ENCODE peak calls at places on chromosomes 3 and 15, in six cellular contexts. One of them, this sample, is unnamed.

GRCh38 chr15:39195988-39196486 is 384.8 kb upstream of the THBS1 start:
- DNase-seq in right cardiac atrium: no peak
- DNase-seq in glomerular endothelial cell: no peak
- DNase-seq in GM23338: no peak
- DNase-seq in glutamatergic neuron: no peak
- DNase-seq in foreskin fibroblast: peak; percentile 89
- DNase-seq in this sample: peak; percentile 99

GRCh38 chr3:131795382-131796085 is 239.3 kb downstream of the CPNE4 start:
- DNase-seq in GM23338: no peak
- DNase-seq in glutamatergic neuron: no peak
- DNase-seq in glomerular endothelial cell: no peak
- DNase-seq in foreskin fibroblast: no peak
- DNase-seq in right cardiac atrium: peak; percentile 17
- DNase-seq in this sample: peak; percentile 4

GRCh38 chr15:93202405-93202804 is 113.4 kb upstream of the RGMA start:
- DNase-seq in glomerular endothelial cell: no peak
- DNase-seq in GM23338: no peak
- DNase-seq in glutamatergic neuron: no peak
- DNase-seq in foreskin fibroblast: no peak
- DNase-seq in right cardiac atrium: no peak
- DNase-seq in this sample: no peak

GRCh38 chr15:35439291-35439690 is 106.7 kb downstream of the DPH6 start:
- DNase-seq in foreskin fibroblast: peak; percentile 53
- DNase-seq in glutamatergic neuron: no peak
- DNase-seq in glomerular endothelial cell: no peak
- DNase-seq in right cardiac atrium: no peak
- DNase-seq in GM23338: no peak
- DNase-seq in this sample: peak; percentile 65

GRCh38 chr15:41934843-41935242 is 37.5 kb downstream of the EHD4 start:
- DNase-seq in glomerular endothelial cell: no peak
- DNase-seq in GM23338: peak; percentile 51
- DNase-seq in foreskin fibroblast: no peak
- DNase-seq in right cardiac atrium: no peak
- DNase-seq in glutamatergic neuron: no peak
- DNase-seq in this sample: peak; percentile 69

GRCh38 chr15:87547470-87548181 is 708.9 kb downstream of the NTRK3 start:
- DNase-seq in glutamatergic neuron: no peak
- DNase-seq in foreskin fibroblast: no peak
- DNase-seq in right cardiac atrium: peak; percentile 27
- DNase-seq in glomerular endothelial cell: no peak
- DNase-seq in GM23338: no peak
- DNase-seq in this sample: peak; percentile 45

GRCh38 chr3:177195941-177196472 is 1.3 kb downstream of the TBL1XR1 start:
- DNase-seq in right cardiac atrium: no peak
- DNase-seq in glutamatergic neuron: no peak
- DNase-seq in foreskin fibroblast: no peak
- DNase-seq in GM23338: no peak
- DNase-seq in glomerular endothelial cell: no peak
- DNase-seq in this sample: no peak

GRCh38 chr3:140931016-140931454 is 10.6 kb upstream of the SLC25A36 start:
- DNase-seq in glomerular endothelial cell: no peak
- DNase-seq in right cardiac atrium: no peak
- DNase-seq in GM23338: peak; percentile 91
- DNase-seq in foreskin fibroblast: no peak
- DNase-seq in glutamatergic neuron: no peak
- DNase-seq in this sample: no peak

GRCh38 chr3:15211934-15212333 is 5.9 kb downstream of the CAPN7 start:
- DNase-seq in GM23338: no peak
- DNase-seq in foreskin fibroblast: no peak
- DNase-seq in glutamatergic neuron: no peak
- DNase-seq in glomerular endothelial cell: no peak
- DNase-seq in right cardiac atrium: no peak
- DNase-seq in this sample: no peak

GRCh38 chr15:48866141-48866563 is 11.8 kb upstream of the EID1 start:
- DNase-seq in glomerular endothelial cell: no peak
- DNase-seq in foreskin fibroblast: peak; percentile 46
- DNase-seq in right cardiac atrium: no peak
- DNase-seq in glutamatergic neuron: no peak
- DNase-seq in GM23338: no peak
- DNase-seq in this sample: peak; percentile 59

GRCh38 chr15:75817151-75817935 is 25.9 kb upstream of the UBE2Q2 start:
- DNase-seq in glomerular endothelial cell: no peak
- DNase-seq in foreskin fibroblast: no peak
- DNase-seq in right cardiac atrium: no peak
- DNase-seq in GM23338: no peak
- DNase-seq in glutamatergic neuron: no peak
- DNase-seq in this sample: peak; percentile 28

GRCh38 chr15:84915011-84915958 is 30.8 kb downstream of the SLC28A1 start:
- DNase-seq in glutamatergic neuron: peak; percentile 78
- DNase-seq in foreskin fibroblast: peak; percentile 64
- DNase-seq in right cardiac atrium: peak; percentile 88
- DNase-seq in glomerular endothelial cell: no peak
- DNase-seq in GM23338: peak; percentile 16
- DNase-seq in this sample: peak; percentile 91

GRCh38 chr15:62362608-62363007 is 197.5 kb upstream of the C2CD4B start:
- DNase-seq in right cardiac atrium: no peak
- DNase-seq in foreskin fibroblast: peak; percentile 24
- DNase-seq in GM23338: no peak
- DNase-seq in glomerular endothelial cell: no peak
- DNase-seq in glutamatergic neuron: no peak
- DNase-seq in this sample: no peak

GRCh38 chr3:98903705-98904481 is 2.4 kb upstream of the DCBLD2 start:
- DNase-seq in GM23338: peak; percentile 56
- DNase-seq in foreskin fibroblast: no peak
- DNase-seq in right cardiac atrium: no peak
- DNase-seq in glutamatergic neuron: no peak
- DNase-seq in glomerular endothelial cell: no peak
- DNase-seq in this sample: no peak

GRCh38 chr15:28881170-28881569 is 4.6 kb upstream of the APBA2 start:
- DNase-seq in glutamatergic neuron: no peak
- DNase-seq in foreskin fibroblast: no peak
- DNase-seq in glomerular endothelial cell: no peak
- DNase-seq in GM23338: no peak
- DNase-seq in right cardiac atrium: no peak
- DNase-seq in this sample: peak; percentile 16

GRCh38 chr3:180913582-180914404 is 1.3 kb downstream of the FXR1 start:
- DNase-seq in glutamatergic neuron: no peak
- DNase-seq in GM23338: peak; percentile 27
- DNase-seq in foreskin fibroblast: no peak
- DNase-seq in glomerular endothelial cell: no peak
- DNase-seq in right cardiac atrium: no peak
- DNase-seq in this sample: no peak

GRCh38 chr15:80946576-80946975 is 43.0 kb downstream of the MESD start:
- DNase-seq in glutamatergic neuron: peak; percentile 1
- DNase-seq in right cardiac atrium: no peak
- DNase-seq in GM23338: no peak
- DNase-seq in glomerular endothelial cell: no peak
- DNase-seq in foreskin fibroblast: no peak
- DNase-seq in this sample: no peak

GRCh38 chr3:184816654-184817053 is 4.7 kb downstream of the VPS8 start:
- DNase-seq in glomerular endothelial cell: no peak
- DNase-seq in glutamatergic neuron: no peak
- DNase-seq in GM23338: no peak
- DNase-seq in foreskin fibroblast: no peak
- DNase-seq in right cardiac atrium: no peak
- DNase-seq in this sample: no peak

GRCh38 chr3:99041747-99042146 is 140.3 kb upstream of the DCBLD2 start:
- DNase-seq in glutamatergic neuron: no peak
- DNase-seq in GM23338: no peak
- DNase-seq in right cardiac atrium: no peak
- DNase-seq in glomerular endothelial cell: no peak
- DNase-seq in foreskin fibroblast: no peak
- DNase-seq in this sample: no peak

GRCh38 chr3:76991165-76991564 is 48.7 kb upstream of the ROBO2 start:
- DNase-seq in glutamatergic neuron: no peak
- DNase-seq in glomerular endothelial cell: no peak
- DNase-seq in foreskin fibroblast: no peak
- DNase-seq in right cardiac atrium: no peak
- DNase-seq in GM23338: no peak
- DNase-seq in this sample: no peak

GRCh38 chr3:188003188-188004171 is 150.5 kb upstream of the LPP start:
- DNase-seq in glomerular endothelial cell: no peak
- DNase-seq in glutamatergic neuron: no peak
- DNase-seq in right cardiac atrium: no peak
- DNase-seq in GM23338: no peak
- DNase-seq in foreskin fibroblast: no peak
- DNase-seq in this sample: no peak

GRCh38 chr3:137582484-137582883 is 181.6 kb upstream of the SOX14 start:
- DNase-seq in right cardiac atrium: no peak
- DNase-seq in glutamatergic neuron: no peak
- DNase-seq in glomerular endothelial cell: no peak
- DNase-seq in GM23338: peak; percentile 71
- DNase-seq in foreskin fibroblast: no peak
- DNase-seq in this sample: no peak

GRCh38 chr15:58495836-58496501 is 64.2 kb downstream of the LIPC start:
- DNase-seq in GM23338: no peak
- DNase-seq in right cardiac atrium: no peak
- DNase-seq in glutamatergic neuron: no peak
- DNase-seq in foreskin fibroblast: no peak
- DNase-seq in glomerular endothelial cell: no peak
- DNase-seq in this sample: no peak

GRCh38 chr15:62075595-62076279 is 9.0 kb downstream of the C2CD4A start:
- DNase-seq in right cardiac atrium: no peak
- DNase-seq in foreskin fibroblast: no peak
- DNase-seq in glomerular endothelial cell: no peak
- DNase-seq in GM23338: no peak
- DNase-seq in glutamatergic neuron: no peak
- DNase-seq in this sample: no peak

GRCh38 chr15:69704685-69705084 is 252.1 kb downstream of the RPLP1 start:
- DNase-seq in glomerular endothelial cell: no peak
- DNase-seq in foreskin fibroblast: no peak
- DNase-seq in right cardiac atrium: no peak
- DNase-seq in glutamatergic neuron: no peak
- DNase-seq in GM23338: no peak
- DNase-seq in this sample: no peak

GRCh38 chr3:46979958-46980497 is 562 bp downstream of the NBEAL2 start:
- DNase-seq in glutamatergic neuron: no peak
- DNase-seq in glomerular endothelial cell: no peak
- DNase-seq in foreskin fibroblast: no peak
- DNase-seq in GM23338: no peak
- DNase-seq in right cardiac atrium: peak; percentile 43
- DNase-seq in this sample: peak; percentile 11

GRCh38 chr15:83446904-83447708 is at the start of gene SH3GL3:
- DNase-seq in glomerular endothelial cell: peak; percentile 16
- DNase-seq in GM23338: peak; percentile 93
- DNase-seq in foreskin fibroblast: peak; percentile 66
- DNase-seq in glutamatergic neuron: peak; percentile 86
- DNase-seq in right cardiac atrium: peak; percentile 90
- DNase-seq in this sample: peak; percentile 71

GRCh38 chr3:35385271-35385670 is 254.1 kb upstream of the ARPP21 start:
- DNase-seq in foreskin fibroblast: no peak
- DNase-seq in glomerular endothelial cell: no peak
- DNase-seq in glutamatergic neuron: no peak
- DNase-seq in right cardiac atrium: no peak
- DNase-seq in GM23338: no peak
- DNase-seq in this sample: no peak

GRCh38 chr3:114873590-114873989 is 273.5 kb downstream of the ZBTB20 start:
- DNase-seq in right cardiac atrium: no peak
- DNase-seq in glomerular endothelial cell: no peak
- DNase-seq in foreskin fibroblast: no peak
- DNase-seq in GM23338: no peak
- DNase-seq in glutamatergic neuron: no peak
- DNase-seq in this sample: no peak

GRCh38 chr15:76340802-76341365 is 4.3 kb downstream of the ISL2 start:
- DNase-seq in GM23338: peak; percentile 78
- DNase-seq in glomerular endothelial cell: no peak
- DNase-seq in glutamatergic neuron: peak; percentile 56
- DNase-seq in foreskin fibroblast: peak; percentile 38
- DNase-seq in right cardiac atrium: no peak
- DNase-seq in this sample: no peak

GRCh38 chr15:78716651-78717050 is 75.6 kb upstream of the CHRNB4 start:
- DNase-seq in right cardiac atrium: no peak
- DNase-seq in GM23338: no peak
- DNase-seq in glutamatergic neuron: no peak
- DNase-seq in glomerular endothelial cell: no peak
- DNase-seq in foreskin fibroblast: peak; percentile 9
- DNase-seq in this sample: no peak

GRCh38 chr3:165837801-165838200 is 578 bp upstream of the BCHE start:
- DNase-seq in foreskin fibroblast: no peak
- DNase-seq in glomerular endothelial cell: no peak
- DNase-seq in right cardiac atrium: no peak
- DNase-seq in GM23338: no peak
- DNase-seq in glutamatergic neuron: no peak
- DNase-seq in this sample: no peak

GRCh38 chr15:78051622-78052405 is 25.7 kb downstream of the TBC1D2B start:
- DNase-seq in glomerular endothelial cell: no peak
- DNase-seq in foreskin fibroblast: no peak
- DNase-seq in glutamatergic neuron: no peak
- DNase-seq in right cardiac atrium: no peak
- DNase-seq in GM23338: no peak
- DNase-seq in this sample: peak; percentile 62

GRCh38 chr3:133930341-133930933 is 34.8 kb upstream of the RAB6B start:
- DNase-seq in foreskin fibroblast: peak; percentile 51
- DNase-seq in glomerular endothelial cell: peak; percentile 66
- DNase-seq in right cardiac atrium: no peak
- DNase-seq in GM23338: peak; percentile 82
- DNase-seq in glutamatergic neuron: no peak
- DNase-seq in this sample: peak; percentile 63

GRCh38 chr3:123789760-123790159 is 94.4 kb downstream of the MYLK start:
- DNase-seq in GM23338: no peak
- DNase-seq in glomerular endothelial cell: no peak
- DNase-seq in glutamatergic neuron: no peak
- DNase-seq in right cardiac atrium: no peak
- DNase-seq in foreskin fibroblast: no peak
- DNase-seq in this sample: peak; percentile 97

GRCh38 chr3:13561967-13562366 is 13.0 kb downstream of the FBLN2 start:
- DNase-seq in right cardiac atrium: no peak
- DNase-seq in glutamatergic neuron: no peak
- DNase-seq in GM23338: no peak
- DNase-seq in foreskin fibroblast: no peak
- DNase-seq in glomerular endothelial cell: no peak
- DNase-seq in this sample: no peak

GRCh38 chr3:10445561-10445960 is 59.8 kb downstream of the ATP2B2 start:
- DNase-seq in foreskin fibroblast: no peak
- DNase-seq in glutamatergic neuron: no peak
- DNase-seq in GM23338: no peak
- DNase-seq in right cardiac atrium: no peak
- DNase-seq in glomerular endothelial cell: no peak
- DNase-seq in this sample: peak; percentile 33

GRCh38 chr3:156957715-156958114 is 131.6 kb downstream of the LEKR1 start:
- DNase-seq in glomerular endothelial cell: no peak
- DNase-seq in GM23338: no peak
- DNase-seq in glutamatergic neuron: no peak
- DNase-seq in foreskin fibroblast: no peak
- DNase-seq in right cardiac atrium: no peak
- DNase-seq in this sample: no peak

GRCh38 chr3:159234306-159234705 is 432.5 kb downstream of the MFSD1 start:
- DNase-seq in glomerular endothelial cell: no peak
- DNase-seq in GM23338: no peak
- DNase-seq in right cardiac atrium: no peak
- DNase-seq in foreskin fibroblast: peak; percentile 62
- DNase-seq in glutamatergic neuron: no peak
- DNase-seq in this sample: peak; percentile 73